ENCODE peak calls at places on chromosome 13, in eight cellular contexts. S, T, C, E, G, W, L and N are unnamed samples.

GRCh38 chr13:27080018-27080948 is 91.3 kb downstream of the USP12 start:
- DNase-seq in S (no peak), T (no peak), C (no peak), E (no peak), G (peak), W (no peak), L (no peak), N (no peak)

GRCh38 chr13:111296417-111296816 is 24.0 kb upstream of the TEX29 start:
- DNase-seq in S (no peak), T (no peak), C (no peak), E (no peak), G (no peak), W (no peak), L (no peak), N (no peak)

GRCh38 chr13:112619730-112620639 is 32.0 kb upstream of the TUBGCP3 start:
- DNase-seq in S (no peak), T (no peak), C (no peak), E (no peak), G (no peak), W (no peak), L (peak), N (no peak)

GRCh38 chr13:31352467-31352866 is 152.7 kb downstream of the B3GLCT start:
- DNase-seq in S (no peak), T (no peak), C (no peak), E (no peak), G (no peak), W (no peak), L (no peak), N (no peak)

GRCh38 chr13:40336228-40337221 is 329.9 kb downstream of the FOXO1 start:
- DNase-seq in S (no peak), T (no peak), C (no peak), E (no peak), G (no peak), W (no peak), L (no peak), N (no peak)

GRCh38 chr13:92948034-92948433 is 278.6 kb upstream of the GPC6 start:
- DNase-seq in S (no peak), T (no peak), C (no peak), E (no peak), G (no peak), W (no peak), L (no peak), N (no peak)

GRCh38 chr13:30181856-30182651 is 125.3 kb downstream of the KATNAL1 start:
- DNase-seq in S (no peak), T (no peak), C (no peak), E (no peak), G (no peak), W (no peak), L (no peak), N (no peak)

GRCh38 chr13:23748109-23748508 is 141.1 kb downstream of the MIPEP start:
- DNase-seq in S (peak), T (no peak), C (no peak), E (no peak), G (no peak), W (no peak), L (no peak), N (no peak)

GRCh38 chr13:28532226-28533048 is 37.5 kb upstream of the FLT1 start:
- DNase-seq in S (no peak), T (peak), C (peak), E (no peak), G (no peak), W (peak), L (peak), N (no peak)

GRCh38 chr13:75792526-75793187 is 156.5 kb downstream of the LMO7 start:
- DNase-seq in S (peak), T (no peak), C (no peak), E (no peak), G (peak), W (no peak), L (no peak), N (no peak)

GRCh38 chr13:75480691-75481175 is 1.2 kb downstream of the TBC1D4 start:
- DNase-seq in S (peak), T (peak), C (peak), E (peak), G (peak), W (peak), L (peak), N (peak)

GRCh38 chr13:42395066-42395821 is 123.3 kb downstream of the AKAP11 start:
- DNase-seq in S (no peak), T (no peak), C (no peak), E (no peak), G (no peak), W (no peak), L (no peak), N (no peak)

GRCh38 chr13:81381560-81381959 is 1040.6 kb upstream of the SPRY2 start:
- DNase-seq in S (no peak), T (no peak), C (no peak), E (no peak), G (no peak), W (no peak), L (no peak), N (no peak)

GRCh38 chr13:61600360-61601033 is 184.8 kb upstream of the PCDH20 start:
- DNase-seq in S (no peak), T (no peak), C (no peak), E (peak), G (no peak), W (peak), L (no peak), N (peak)

GRCh38 chr13:101382086-101382485 is 34.2 kb downstream of the NALCN start:
- DNase-seq in S (no peak), T (no peak), C (no peak), E (no peak), G (no peak), W (no peak), L (peak), N (no peak)

GRCh38 chr13:36057041-36057440 is 74.1 kb downstream of the DCLK1 start:
- DNase-seq in S (no peak), T (no peak), C (no peak), E (no peak), G (no peak), W (no peak), L (no peak), N (no peak)

GRCh38 chr13:22596157-22596863 is 584.5 kb upstream of the SGCG start:
- DNase-seq in S (no peak), T (no peak), C (peak), E (no peak), G (no peak), W (no peak), L (no peak), N (no peak)

GRCh38 chr13:51625555-51626345 is 41.5 kb downstream of the WDFY2 start:
- DNase-seq in S (no peak), T (no peak), C (peak), E (no peak), G (no peak), W (no peak), L (peak), N (no peak)

GRCh38 chr13:66329988-66330429 is 900.1 kb downstream of the PCDH9 start:
- DNase-seq in S (peak), T (no peak), C (no peak), E (no peak), G (no peak), W (no peak), L (peak), N (no peak)

GRCh38 chr13:110541526-110541920 is 20.0 kb downstream of the RAB20 start:
- DNase-seq in S (peak), T (no peak), C (no peak), E (no peak), G (no peak), W (no peak), L (no peak), N (no peak)

DNA sequence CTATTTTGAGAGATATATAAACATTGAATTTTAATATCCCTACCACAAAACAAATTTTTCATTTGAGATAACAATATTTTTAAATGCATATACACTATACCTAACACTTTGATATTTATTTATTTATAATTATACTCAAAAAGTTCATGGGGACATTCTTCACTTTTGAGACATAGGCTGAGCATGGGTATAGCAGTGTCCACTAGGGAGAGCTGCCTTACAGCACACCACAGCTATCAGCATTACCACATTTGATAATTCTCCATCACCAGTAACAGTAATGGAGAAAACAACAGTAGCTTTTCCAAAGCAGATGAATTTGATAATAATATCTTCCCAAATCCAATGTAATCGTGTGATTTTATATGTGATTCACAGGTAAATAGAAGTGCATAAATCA is 626.1 kb downstream of the DACH1 start:
- DNase-seq in S (no peak), T (no peak), C (no peak), E (no peak), G (no peak), W (no peak), L (peak), N (no peak)
- TF ChIP-seq CTCF in S (peak), T (no peak), C (no peak), E (no peak), G (no peak), W (no peak), L (peak), N (no peak)

GRCh38 chr13:25249001-25249543 is 38.2 kb downstream of the MTMR6 start:
- DNase-seq in S (peak), T (no peak), C (no peak), E (peak), G (no peak), W (no peak), L (no peak), N (no peak)
- TF ChIP-seq POLR2A in S (no peak), T (no peak), C (no peak), E (no peak), G (no peak), W (no peak), L (no peak), N (no peak)

GRCh38 chr13:99582511-99582910 is 81.2 kb downstream of the TM9SF2 start:
- DNase-seq in S (no peak), T (no peak), C (no peak), E (no peak), G (no peak), W (no peak), L (no peak), N (no peak)

GRCh38 chr13:99575376-99575775 is 74.1 kb downstream of the TM9SF2 start:
- DNase-seq in S (no peak), T (no peak), C (no peak), E (no peak), G (no peak), W (no peak), L (no peak), N (no peak)

GRCh38 chr13:99572921-99573320 is 71.6 kb downstream of the TM9SF2 start:
- DNase-seq in S (no peak), T (no peak), C (no peak), E (no peak), G (no peak), W (no peak), L (no peak), N (no peak)

GRCh38 chr13:99580500-99581268 is 79.4 kb downstream of the TM9SF2 start:
- DNase-seq in S (no peak), T (no peak), C (no peak), E (no peak), G (no peak), W (no peak), L (no peak), N (no peak)

DNA sequence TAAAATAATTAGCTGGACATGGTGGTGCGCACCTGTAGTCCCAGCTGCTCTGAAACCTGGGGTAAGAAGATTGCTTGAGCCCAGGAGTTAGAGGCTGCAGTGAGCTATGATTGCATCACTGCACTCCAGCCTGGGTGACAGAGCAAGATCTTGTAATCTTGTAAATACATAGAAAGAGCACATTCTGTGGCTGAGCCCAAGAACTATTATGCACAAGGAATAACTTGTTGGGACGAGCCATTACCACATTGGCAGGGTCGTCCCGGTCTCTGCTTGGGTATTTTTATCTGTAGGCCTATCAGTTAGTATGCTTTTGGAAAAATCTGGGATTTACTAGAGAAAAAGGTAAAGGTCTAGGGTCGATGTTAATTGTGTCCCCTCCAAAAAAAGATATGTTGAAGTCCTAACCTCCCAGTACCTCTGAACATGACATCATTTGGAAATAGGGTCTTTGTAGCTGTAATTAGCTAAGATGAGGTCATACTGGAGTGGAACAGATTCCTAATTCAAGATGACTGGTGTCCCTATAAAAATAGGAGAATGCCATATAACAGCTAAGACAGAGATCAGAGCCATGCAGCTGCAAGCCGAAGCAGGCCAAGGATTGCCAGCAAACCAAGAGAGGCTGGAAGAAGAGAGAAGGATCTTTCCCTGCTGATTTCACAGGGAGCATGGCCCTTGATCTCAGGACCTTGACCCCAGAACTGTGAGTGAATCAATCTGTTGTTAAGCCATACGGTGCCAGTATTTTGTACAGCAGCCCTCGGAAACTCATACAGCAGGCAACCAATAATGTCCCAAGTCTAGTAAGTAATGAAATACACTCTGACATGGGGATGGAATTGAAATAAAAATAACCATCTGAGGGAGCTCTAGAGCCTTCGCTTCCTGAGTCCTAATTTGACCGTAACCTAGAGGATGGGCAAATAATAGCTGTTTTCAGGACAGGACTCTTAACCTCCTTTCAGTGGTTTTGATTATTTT is 77.0 kb downstream of the TM9SF2 start:
- DNase-seq in S (no peak), T (peak), C (peak), E (no peak), G (no peak), W (no peak), L (peak), N (no peak)
- TF ChIP-seq CTCF in S (peak), T (peak), C (no peak), E (no peak), G (no peak), W (no peak), L (no peak), N (no peak)

GRCh38 chr13:97426695-97427094 is 7.3 kb upstream of the RAP2A start:
- DNase-seq in S (no peak), T (no peak), C (no peak), E (no peak), G (no peak), W (no peak), L (no peak), N (no peak)

GRCh38 chr13:97432232-97432916 is 1.6 kb upstream of the RAP2A start:
- DNase-seq in S (no peak), T (no peak), C (no peak), E (no peak), G (no peak), W (no peak), L (no peak), N (no peak)

GRCh38 chr13:97431365-97431764 is 2.6 kb upstream of the RAP2A start:
- DNase-seq in S (no peak), T (no peak), C (no peak), E (no peak), G (no peak), W (no peak), L (no peak), N (no peak)

GRCh38 chr13:97430296-97430695 is 3.7 kb upstream of the RAP2A start:
- DNase-seq in S (no peak), T (no peak), C (no peak), E (no peak), G (no peak), W (no peak), L (no peak), N (no peak)

DNA sequence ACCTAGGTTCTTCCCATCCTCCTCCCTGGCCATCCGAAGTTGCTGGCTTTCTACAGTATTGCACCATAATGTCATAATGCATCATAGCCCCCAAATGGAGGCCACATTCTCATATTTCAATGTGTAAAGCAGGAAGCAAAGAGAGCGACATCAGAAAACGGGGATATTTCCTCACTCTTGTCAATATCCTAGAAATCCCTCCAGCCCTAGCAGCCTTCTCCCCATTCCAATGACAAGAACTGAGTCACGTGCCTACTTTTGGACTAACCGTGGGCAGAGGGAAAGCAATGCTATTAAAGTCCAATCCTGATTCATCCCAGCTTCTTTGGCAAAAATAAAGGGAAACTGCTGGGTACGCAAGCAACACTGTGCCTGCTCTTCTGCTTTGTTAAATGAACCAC is 4.3 kb upstream of the RAP2A start:
- DNase-seq in S (peak), T (no peak), C (no peak), E (no peak), G (no peak), W (peak), L (no peak), N (no peak)
- TF ChIP-seq POLR2A in S (no peak), T (no peak), C (no peak), E (peak), G (no peak), W (no peak), L (no peak), N (no peak)